ENCODE peak calls at places on chromosomes 13 and 19, in five cellular contexts. R is GM18507, S is fibroblast of lung, U is HFF-Myc, J is NCI-H1694. X is an unnamed sample.

GRCh38 chr13:113083402-113084061 is 22.1 kb upstream of the F7 start:
- DNase-seq in U (no peak), J (no peak), R (no peak), S (peak; percentile 30), X (no peak)

GRCh38 chr19:3071764-3072163 is 9.5 kb upstream of the TLE5 start:
- DNase-seq in U (no peak), J (peak; percentile 30), S (no peak), R (no peak), X (no peak)

GRCh38 chr19:7450243-7451223 is 38.3 kb downstream of the PEX11G start:
- DNase-seq in U (no peak), R (no peak), S (peak; percentile 38), J (no peak), X (no peak)

GRCh38 chr19:35986111-35986510 is 8.9 kb upstream of the SDHAF1 start:
- DNase-seq in S (no peak), J (no peak), U (no peak), R (no peak), X (no peak)

GRCh38 chr19:46409146-46409545 is 4.2 kb downstream of the CCDC8 start:
- DNase-seq in U (no peak), R (no peak), S (no peak), J (no peak), X (no peak)

GRCh38 chr19:29429021-29429420 is 96.8 kb upstream of the VSTM2B start:
- DNase-seq in U (no peak), J (no peak), R (no peak), S (no peak), X (no peak)

GRCh38 chr19:48152552-48152951 is 17.6 kb downstream of the LIG1 start:
- DNase-seq in R (peak; percentile 38), J (peak; percentile 68), U (peak; percentile 31), S (peak; percentile 30), X (no peak)

GRCh38 chr19:4550018-4550417 is 9.5 kb downstream of the SEMA6B start:
- DNase-seq in U (no peak), R (no peak), S (no peak), J (no peak), X (no peak)

X was measured in SIG-M5.